ENCODE peak calls at places on chromosomes 2 and 18, in nine cellular contexts. B is cardiac muscle cell, U is A549, Z is tibial artery, C is IMR-90, Q is heart left ventricle, K is PC-9, J is aorta, L is heart right ventricle. T is an unnamed sample. For H3K4me1, the result is how much of the 10 kb centered on the place peaks cover.

GRCh38 chr2:169050476-169051240 is 18.7 kb upstream of the DHRS9 start:
- DNase-seq in B (no peak), U (peak), Z (no peak), C (no peak), Q (no peak), K (no peak), J (no peak), L (no peak), T (no peak)

GRCh38 chr18:59996370-59996966 is 96.7 kb downstream of the PMAIP1 start:
- DNase-seq in B (peak), U (peak), Z (no peak), C (peak), Q (no peak), K (peak), J (no peak), L (no peak), T (no peak)

GRCh38 chr2:636649-637405 is 40.4 kb downstream of the TMEM18 start:
- DNase-seq in B (peak), U (peak), Z (peak), C (peak), Q (peak), K (peak), J (peak), L (peak), T (peak)

GRCh38 chr2:102592601-102593000 is 26.8 kb upstream of the SLC9A2 start:
- DNase-seq in B (no peak), U (peak), Z (no peak), C (peak), Q (no peak), K (peak), J (no peak), L (no peak), T (no peak)

GRCh38 chr2:62489702-62490101 is 16.3 kb downstream of the TMEM17 start:
- DNase-seq in B (no peak), U (no peak), Z (no peak), C (no peak), Q (no peak), K (no peak), J (no peak), L (no peak), T (no peak)

GRCh38 chr18:24268784-24269550 is 128.7 kb downstream of the OSBPL1A start:
- DNase-seq in B (no peak), U (no peak), Z (no peak), C (no peak), Q (no peak), K (no peak), J (no peak), L (no peak), T (no peak)

GRCh38 chr18:63298393-63299015 is 21.1 kb downstream of the BCL2 start:
- DNase-seq in B (no peak), U (no peak), Z (no peak), C (no peak), Q (no peak), K (no peak), J (no peak), L (no peak), T (no peak)

GRCh38 chr2:43086451-43087221 is 139.8 kb downstream of the ZFP36L2 start:
- DNase-seq in B (no peak), U (peak), Z (peak), C (peak), Q (peak), K (peak), J (peak), L (peak), T (no peak)

GRCh38 chr18:22470141-22470510 is 52.4 kb upstream of the CTAGE1 start:
- DNase-seq in B (no peak), U (no peak), Z (no peak), C (peak), Q (no peak), K (no peak), J (no peak), L (no peak), T (no peak)

GRCh38 chr2:240795468-240795867 is 24.6 kb downstream of the KIF1A start:
- DNase-seq in B (no peak), U (no peak), Z (no peak), C (no peak), Q (no peak), K (no peak), J (no peak), L (no peak), T (no peak)

GRCh38 chr18:61883547-61883946 is 9.3 kb downstream of the RNF152 start:
- DNase-seq in B (no peak), U (no peak), Z (no peak), C (peak), Q (no peak), K (no peak), J (no peak), L (no peak), T (no peak)

GRCh38 chr18:58657081-58657480 is 14.2 kb upstream of the MALT1 start:
- DNase-seq in B (no peak), U (no peak), Z (no peak), C (no peak), Q (no peak), K (no peak), J (no peak), L (no peak), T (no peak)

GRCh38 chr2:114661926-114662670 is 219.7 kb downstream of the DPP10 start:
- DNase-seq in B (peak), U (peak), Z (no peak), C (no peak), Q (peak), K (no peak), J (peak), L (peak), T (no peak)

GRCh38 chr2:24836206-24836605 is 43.0 kb downstream of the CENPO start:
- DNase-seq in B (no peak), U (no peak), Z (no peak), C (no peak), Q (no peak), K (no peak), J (no peak), L (no peak), T (no peak)

GRCh38 chr2:102251042-102251848 is 60.1 kb upstream of the IL1RL1 start:
- DNase-seq in B (peak), U (peak), Z (peak), C (no peak), Q (peak), K (peak), J (peak), L (no peak), T (peak)

GRCh38 chr2:133262888-133263287 is 305.4 kb downstream of the NCKAP5 start:
- DNase-seq in B (no peak), U (peak), Z (no peak), C (no peak), Q (no peak), K (no peak), J (no peak), L (no peak), T (no peak)

GRCh38 chr2:42298996-42299754 is 61.8 kb downstream of the COX7A2L start:
- DNase-seq in B (no peak), U (no peak), Z (no peak), C (no peak), Q (no peak), K (no peak), J (no peak), L (no peak), T (no peak)

GRCh38 chr2:794554-795244 is 117.5 kb upstream of the TMEM18 start:
- DNase-seq in B (no peak), U (no peak), Z (no peak), C (no peak), Q (peak), K (no peak), J (no peak), L (no peak), T (no peak)

GRCh38 chr18:78893396-78894305 is 86.0 kb upstream of the SALL3 start:
- DNase-seq in B (no peak), U (no peak), Z (no peak), C (no peak), Q (no peak), K (no peak), J (no peak), L (no peak), T (no peak)

GRCh38 chr18:45014047-45014501 is 333.4 kb downstream of the SETBP1 start:
- DNase-seq in B (no peak), U (peak), Z (peak), C (peak), Q (peak), K (peak), J (peak), L (no peak), T (no peak)

GRCh38 chr2:191746809-191747208 is 68.9 kb downstream of the NABP1 start:
- DNase-seq in B (no peak), U (no peak), Z (no peak), C (no peak), Q (no peak), K (no peak), J (no peak), L (no peak), T (no peak)

GRCh38 chr2:237449193-237449797 is 35.3 kb upstream of the COL6A3 start:
- DNase-seq in B (peak), U (no peak), Z (peak), C (peak), Q (peak), K (no peak), J (no peak), L (peak), T (no peak)

GRCh38 chr18:45588284-45588683 is 27.0 kb upstream of the SLC14A2 start:
- DNase-seq in B (no peak), U (no peak), Z (no peak), C (peak), Q (no peak), K (no peak), J (no peak), L (no peak), T (no peak)

GRCh38 chr2:219010162-219010756 is 17.0 kb upstream of the CRYBA2 start:
- DNase-seq in B (peak), U (peak), Z (no peak), C (no peak), Q (no peak), K (peak), J (no peak), L (no peak), T (no peak)

GRCh38 chr2:149538138-149538833 is 49.3 kb downstream of the MMADHC start:
- DNase-seq in B (no peak), U (no peak), Z (no peak), C (no peak), Q (no peak), K (peak), J (no peak), L (no peak), T (no peak)

GRCh38 chr2:45120546-45120945 is 111.3 kb upstream of the SIX2 start:
- DNase-seq in B (no peak), U (no peak), Z (no peak), C (peak), Q (no peak), K (peak), J (no peak), L (no peak), T (no peak)

GRCh38 chr18:24176727-24177416 is 38.0 kb downstream of the CABYR start:
- DNase-seq in B (peak), U (peak), Z (peak), C (peak), Q (peak), K (peak), J (peak), L (peak), T (peak)

GRCh38 chr2:201985740-201986735 is 47.6 kb upstream of the FZD7 start:
- DNase-seq in B (no peak), U (no peak), Z (no peak), C (peak), Q (no peak), K (no peak), J (no peak), L (no peak), T (no peak)

GRCh38 chr2:85741811-85742507 is 11.8 kb upstream of the ATOH8 start:
- DNase-seq in B (no peak), U (peak), Z (peak), C (peak), Q (peak), K (no peak), J (peak), L (peak), T (peak)

GRCh38 chr2:157782057-157782845 is 93.9 kb downstream of the ACVR1 start:
- DNase-seq in B (peak), U (peak), Z (no peak), C (peak), Q (no peak), K (no peak), J (no peak), L (peak), T (no peak)

GRCh38 chr2:217743407-217743806 is 259.4 kb downstream of the TNS1 start:
- DNase-seq in B (no peak), U (no peak), Z (no peak), C (no peak), Q (no peak), K (no peak), J (no peak), L (no peak), T (no peak)

GRCh38 chr2:31255911-31256571 is 22.1 kb downstream of the EHD3 start:
- DNase-seq in B (no peak), U (no peak), Z (no peak), C (peak), Q (peak), K (no peak), J (no peak), L (no peak), T (no peak)

GRCh38 chr2:205688417-205689200 is 6.3 kb downstream of the NRP2 start:
- DNase-seq in B (no peak), U (no peak), Z (no peak), C (peak), Q (no peak), K (no peak), J (no peak), L (no peak), T (no peak)

GRCh38 chr2:231245253-231246094 is 47.0 kb downstream of the ARMC9 start:
- DNase-seq in B (no peak), U (peak), Z (no peak), C (no peak), Q (no peak), K (peak), J (no peak), L (no peak), T (no peak)

GRCh38 chr2:176085861-176086771 is 2.4 kb upstream of the EVX2 start:
- DNase-seq in B (peak), U (peak), Z (no peak), C (peak), Q (no peak), K (peak), J (no peak), L (peak), T (peak)

DNA sequence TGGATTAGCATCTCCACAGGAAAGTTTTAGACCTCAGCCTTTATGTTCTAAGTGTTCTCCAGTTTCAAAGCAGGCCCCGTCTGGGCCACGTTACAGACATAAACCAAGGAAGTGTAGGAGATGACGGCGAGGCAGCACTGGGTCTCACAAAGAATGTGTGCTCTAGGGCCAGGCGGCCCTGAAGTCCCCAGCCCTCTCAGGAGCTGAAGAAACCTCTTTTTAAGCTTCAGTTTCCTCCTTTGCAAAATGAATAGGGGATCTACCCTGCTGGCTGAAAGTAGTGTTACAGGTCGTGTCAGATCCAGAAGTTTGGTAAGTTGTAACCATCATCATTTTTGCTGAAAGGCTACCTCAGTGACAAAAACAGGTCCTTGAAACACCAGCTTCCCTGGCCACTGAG is 81.7 kb downstream of the SPRED2 start:
- DNase-seq in B (peak), U (peak), Z (no peak), C (no peak), Q (no peak), K (no peak), J (no peak), L (no peak), T (no peak)
- H3K4me1 ChIP-seq in B (under half), U (under half), Z (under half), C (under half), Q (under half), K (under half), J (under half), L (half or more), T (under half)

GRCh38 chr2:152433814-152434213 is 98.8 kb downstream of the FMNL2 start:
- DNase-seq in B (no peak), U (no peak), Z (no peak), C (no peak), Q (no peak), K (no peak), J (no peak), L (no peak), T (no peak)

GRCh38 chr2:152431370-152432098 is 96.6 kb downstream of the FMNL2 start:
- DNase-seq in B (no peak), U (no peak), Z (no peak), C (no peak), Q (no peak), K (no peak), J (no peak), L (no peak), T (no peak)

GRCh38 chr2:152432206-152432653 is 97.3 kb downstream of the FMNL2 start:
- DNase-seq in B (no peak), U (peak), Z (no peak), C (peak), Q (peak), K (no peak), J (no peak), L (peak), T (no peak)

GRCh38 chr2:152433289-152433688 is 98.3 kb downstream of the FMNL2 start:
- DNase-seq in B (no peak), U (no peak), Z (no peak), C (no peak), Q (no peak), K (no peak), J (no peak), L (no peak), T (no peak)

DNA sequence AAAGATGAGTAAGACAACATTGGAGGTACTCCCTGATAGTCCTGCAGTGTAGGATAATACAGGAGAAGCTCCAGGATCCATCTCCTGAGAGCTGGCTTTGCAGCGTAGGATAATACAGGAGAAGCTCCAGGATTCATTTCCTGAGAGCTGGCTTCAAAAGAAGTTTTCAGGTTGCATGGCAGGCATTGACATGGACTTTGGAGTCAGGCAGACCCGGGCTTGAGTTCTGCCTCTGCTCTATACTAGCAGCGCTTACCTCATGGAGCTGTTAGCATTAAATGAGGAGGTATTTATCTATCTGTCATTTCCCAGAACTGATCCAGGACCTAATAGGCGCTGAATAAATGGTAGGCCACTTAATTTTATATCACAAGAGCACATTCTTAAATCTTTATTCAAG is 97.8 kb downstream of the FMNL2 start:
- DNase-seq in B (no peak), U (no peak), Z (no peak), C (no peak), Q (no peak), K (no peak), J (no peak), L (no peak), T (no peak)
- H3K4me1 ChIP-seq in B (under half), U (half or more), Z (under half), C (under half), Q (under half), K (under half), J (under half), L (under half), T (under half)

GRCh38 chr2:162070228-162070918 is 3.6 kb downstream of the DPP4 start:
- DNase-seq in B (no peak), U (no peak), Z (no peak), C (no peak), Q (no peak), K (no peak), J (no peak), L (no peak), T (no peak)

GRCh38 chr2:162071016-162071415 is 3.0 kb downstream of the DPP4 start:
- DNase-seq in B (no peak), U (no peak), Z (no peak), C (peak), Q (no peak), K (no peak), J (no peak), L (no peak), T (no peak)

GRCh38 chr2:162067596-162067995 is 6.4 kb downstream of the DPP4 start:
- DNase-seq in B (no peak), U (no peak), Z (no peak), C (no peak), Q (no peak), K (no peak), J (no peak), L (no peak), T (no peak)

GRCh38 chr2:162072181-162072702 is 1.8 kb downstream of the DPP4 start:
- DNase-seq in B (no peak), U (no peak), Z (no peak), C (peak), Q (no peak), K (no peak), J (no peak), L (no peak), T (no peak)

DNA sequence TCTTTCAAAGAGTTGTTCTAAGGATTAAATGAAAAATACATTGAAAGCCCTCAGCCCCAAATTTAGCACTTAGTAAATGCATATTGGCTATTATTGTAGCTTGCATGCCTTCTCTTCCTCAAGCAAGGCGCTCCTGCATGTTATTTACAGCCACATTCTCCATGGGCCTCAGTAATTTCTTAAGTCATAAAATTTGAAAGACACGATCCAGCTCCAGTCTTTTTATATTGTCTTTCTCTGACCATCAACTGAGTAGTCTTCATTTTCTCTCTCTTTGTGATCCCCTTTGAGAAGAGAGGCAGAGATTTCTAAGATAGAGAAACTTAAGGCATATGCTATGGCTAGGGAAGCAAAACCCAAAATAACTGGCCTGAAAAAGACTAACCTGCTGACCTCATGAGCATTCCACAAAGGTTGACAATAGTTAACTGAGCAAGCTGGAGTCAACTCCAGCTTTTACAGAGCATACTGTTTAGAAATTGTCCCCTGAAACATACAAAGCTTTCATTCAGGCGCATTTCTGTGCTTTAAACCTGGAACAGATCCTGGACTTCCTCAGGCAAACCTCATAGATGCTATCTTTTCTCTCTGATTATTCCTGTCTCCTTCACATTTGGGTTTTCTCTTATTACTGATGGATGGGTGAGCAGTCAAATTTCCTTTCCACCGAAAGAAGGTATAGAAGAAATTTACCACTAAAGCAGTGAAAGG is 4.7 kb downstream of the DPP4 start:
- DNase-seq in B (no peak), U (no peak), Z (no peak), C (peak), Q (no peak), K (no peak), J (no peak), L (no peak), T (no peak)
- H3K4me1 ChIP-seq in B (under half), U (under half), Z (under half), C (under half), Q (under half), K (under half), J (under half), L (under half), T (under half)

GRCh38 chr2:190188289-190188688 is 125.8 kb upstream of the MSTN start:
- DNase-seq in B (no peak), U (no peak), Z (no peak), C (no peak), Q (no peak), K (no peak), J (no peak), L (no peak), T (no peak)

GRCh38 chr2:190184460-190184859 is 121.9 kb upstream of the MSTN start:
- DNase-seq in B (no peak), U (no peak), Z (no peak), C (no peak), Q (no peak), K (no peak), J (no peak), L (no peak), T (no peak)

GRCh38 chr2:190183535-190183934 is 121.0 kb upstream of the MSTN start:
- DNase-seq in B (no peak), U (no peak), Z (no peak), C (no peak), Q (no peak), K (no peak), J (no peak), L (no peak), T (no peak)

GRCh38 chr2:190185380-190185779 is 122.9 kb upstream of the MSTN start:
- DNase-seq in B (no peak), U (no peak), Z (no peak), C (no peak), Q (no peak), K (no peak), J (no peak), L (no peak), T (no peak)

GRCh38 chr2:190186238-190186637 is 123.7 kb upstream of the MSTN start:
- DNase-seq in B (no peak), U (no peak), Z (no peak), C (peak), Q (no peak), K (no peak), J (no peak), L (no peak), T (no peak)
- H3K4me1 ChIP-seq in B (under half), U (under half), Z (under half), C (under half), Q (under half), K (under half), J (under half), L (under half), T (under half)